ENCODE peak calls at places on chromosome 19, in four cellular contexts. R is GM13977, C is hepatocyte, P is HuH-7. T is an unnamed sample.

GRCh38 chr19:2150794-2151338 is 500 bp downstream of the AP3D1 start:
- DNase-seq in R (no peak), C (peak), P (no peak), T (no peak)

GRCh38 chr19:6238643-6239281 is 41.0 kb downstream of the MLLT1 start:
- DNase-seq in R (no peak), C (no peak), P (no peak), T (no peak)

GRCh38 chr19:31353826-31354225 is 4.6 kb upstream of the TSHZ3 start:
- DNase-seq in R (no peak), C (no peak), P (no peak), T (no peak)

GRCh38 chr19:29372921-29373797 is 152.6 kb upstream of the VSTM2B start:
- DNase-seq in R (no peak), C (peak), P (no peak), T (peak)

GRCh38 chr19:35773020-35773809 is 2.1 kb upstream of the ARHGAP33 start:
- DNase-seq in R (no peak), C (no peak), P (no peak), T (no peak)

GRCh38 chr19:18435185-18435841 is 2.6 kb downstream of the ISYNA1 start:
- DNase-seq in R (no peak), C (no peak), P (no peak), T (no peak)

GRCh38 chr19:33426621-33427475 is 53.3 kb downstream of the CEBPG start:
- DNase-seq in R (no peak), C (no peak), P (no peak), T (no peak)

GRCh38 chr19:46984077-46985010 is 35.3 kb upstream of the NPAS1 start:
- DNase-seq in R (no peak), C (peak), P (peak), T (no peak)

GRCh38 chr19:3692141-3693029 is 7.9 kb downstream of the PIP5K1C start:
- DNase-seq in R (no peak), C (no peak), P (peak), T (peak)

T was measured in suprapubic skin.